ENCODE peak calls at places on chromosomes 7 and 10, in four cellular contexts. L, D, R and V are unnamed samples.

GRCh38 chr7:68442931-68443631 is 1155.2 kb upstream of the AUTS2 start:
- DNase-seq in L (no peak), R (no peak), D (no peak), V (no peak)

GRCh38 chr10:11684717-11685645 is 57.2 kb upstream of the ECHDC3 start:
- DNase-seq in L (peak; percentile 87), D (peak; percentile 45), R (peak; percentile 80), V (peak; percentile 57)

GRCh38 chr10:119654540-119654939 is 3.4 kb downstream of the BAG3 start:
- DNase-seq in L (no peak), R (peak; percentile 73), D (no peak), V (no peak)

GRCh38 chr7:136890379-136890778 is 21.9 kb downstream of the CHRM2 start:
- DNase-seq in L (no peak), D (no peak), R (no peak), V (no peak)

GRCh38 chr7:22821702-22822485 is 755 bp downstream of the TOMM7 start:
- DNase-seq in D (no peak), L (no peak), R (no peak), V (no peak)

GRCh38 chr7:84780158-84781124 is 406.4 kb downstream of the SEMA3D start:
- DNase-seq in L (peak; percentile 27), D (no peak), R (no peak), V (no peak)

GRCh38 chr7:132145466-132145865 is 430.8 kb downstream of the PLXNA4 start:
- DNase-seq in D (no peak), R (peak; percentile 77), L (no peak), V (no peak)

GRCh38 chr10:118506835-118507234 is 88.6 kb downstream of the PRLHR start:
- DNase-seq in L (no peak), D (no peak), R (no peak), V (no peak)

GRCh38 chr7:24199978-24200377 is 84.0 kb upstream of the NPY start:
- DNase-seq in L (no peak), D (no peak), R (no peak), V (no peak)

GRCh38 chr10:114491933-114492332 is 87.6 kb upstream of the AFAP1L2 start:
- DNase-seq in D (no peak), R (peak; percentile 60), L (no peak), V (no peak)

DNA sequence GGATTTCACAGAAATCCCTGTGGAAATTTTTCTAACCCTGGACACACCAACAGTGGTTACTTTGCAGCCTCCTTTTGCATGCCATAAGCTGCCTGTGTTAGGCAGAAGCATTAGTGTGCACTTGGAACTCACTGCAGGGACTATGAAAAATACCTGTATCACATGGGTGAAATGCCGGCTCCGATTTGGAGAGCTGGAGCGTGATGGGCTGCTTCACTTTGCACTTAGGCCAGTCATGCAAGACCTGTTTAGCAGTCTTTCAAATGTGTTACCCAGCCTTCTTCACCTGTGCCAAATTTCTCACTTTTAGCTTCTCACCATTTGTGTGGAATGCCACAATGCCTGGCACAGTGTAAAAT is 11.3 kb downstream of the NCOA4 start:
- DNase-seq in R (no peak), L (no peak), D (no peak), V (no peak)
- H3K4me1 ChIP-seq in R (no peaks in the 10 kb centered on the region), L (peaks cover 60% of the 10 kb centered on the region), D (peaks cover 45% of the 10 kb centered on the region), V (peaks cover 25% of the 10 kb centered on the region)

GRCh38 chr7:138546829-138547228 is 86.8 kb downstream of the TRIM24 start:
- DNase-seq in L (no peak), D (no peak), R (no peak), V (no peak)

GRCh38 chr7:138546064-138546619 is 86.1 kb downstream of the TRIM24 start:
- DNase-seq in L (no peak), D (no peak), R (no peak), V (no peak)

GRCh38 chr7:138542183-138542582 is 82.1 kb downstream of the TRIM24 start:
- DNase-seq in R (no peak), D (no peak), L (no peak), V (no peak)

GRCh38 chr7:138545123-138545522 is 85.1 kb downstream of the TRIM24 start:
- DNase-seq in R (no peak), D (no peak), L (no peak), V (no peak)

GRCh38 chr7:138543739-138544138 is 83.7 kb downstream of the TRIM24 start:
- DNase-seq in D (no peak), L (no peak), R (no peak), V (no peak)
- H3K36me3 ChIP-seq in D (peaks cover 10% of the 10 kb centered on the region), L (peaks cover 9% of the 10 kb centered on the region), R (peaks cover 25% of the 10 kb centered on the region), V (peaks cover 69% of the 10 kb centered on the region)

GRCh38 chr7:100802951-100803350 is 24.4 kb downstream of the EPHB4 start:
- DNase-seq in L (no peak), D (no peak), R (no peak), V (no peak)
- H3K4me1 ChIP-seq in L (no peaks in the 10 kb centered on the region), D (no peaks in the 10 kb centered on the region), R (no peaks in the 10 kb centered on the region), V (peaks cover 25% of the 10 kb centered on the region)

DNA sequence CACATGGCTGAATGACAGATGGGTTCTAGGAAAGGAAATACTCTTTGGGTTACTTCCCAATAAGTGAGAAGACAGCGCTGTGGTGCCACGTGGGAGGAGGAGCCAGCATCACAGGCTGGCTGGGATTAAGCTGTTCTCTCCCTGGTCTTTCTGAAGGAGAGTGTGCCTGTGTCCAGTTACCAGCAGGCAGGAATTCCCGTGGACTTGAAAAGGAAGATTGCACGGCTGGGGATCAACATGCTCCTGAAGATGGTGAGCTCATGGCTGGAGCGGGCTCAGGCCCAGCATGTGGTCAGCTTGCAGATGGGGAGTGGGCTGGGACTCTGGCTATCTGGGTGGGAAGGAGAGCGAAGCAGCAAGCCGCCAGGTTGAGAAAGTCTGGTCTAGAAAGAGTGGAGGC is 8.1 kb downstream of the ADCK2 start:
- DNase-seq in R (no peak), D (no peak), L (no peak), V (no peak)
- H3K36me3 ChIP-seq in R (peaks cover 23% of the 10 kb centered on the region), D (peaks cover 18% of the 10 kb centered on the region), L (peaks cover 14% of the 10 kb centered on the region), V (no peaks in the 10 kb centered on the region)

GRCh38 chr10:60441515-60441914 is 51.8 kb upstream of the ANK3 start:
- DNase-seq in L (no peak), D (no peak), R (no peak), V (no peak)
- H3K4me1 ChIP-seq in L (peaks cover under 1% of the 10 kb centered on the region), D (no peaks in the 10 kb centered on the region), R (no peaks in the 10 kb centered on the region), V (peaks cover under 1% of the 10 kb centered on the region)

GRCh38 chr7:26195182-26195581 is 5.4 kb downstream of the HNRNPA2B1 start:
- DNase-seq in L (no peak), D (no peak), R (no peak), V (no peak)
- H3K36me3 ChIP-seq in L (peaks cover 72% of the 10 kb centered on the region), D (peaks cover 64% of the 10 kb centered on the region), R (peaks cover 77% of the 10 kb centered on the region), V (peaks cover 100% of the 10 kb centered on the region)

GRCh38 chr7:74173491-74173865 is 678 bp upstream of the EIF4H start:
- DNase-seq in L (no peak), D (no peak), R (no peak), V (no peak)
- H3K4me1 ChIP-seq in L (peaks cover 43% of the 10 kb centered on the region), D (peaks cover 40% of the 10 kb centered on the region), R (no peaks in the 10 kb centered on the region), V (peaks cover 32% of the 10 kb centered on the region)

GRCh38 chr7:727104-727805 is at the start of gene PRKAR1B:
- DNase-seq in D (no peak), L (no peak), R (no peak), V (no peak)

GRCh38 chr7:726854-727103 is 280 bp downstream of the DNAAF5 start:
- DNase-seq in R (no peak), D (no peak), L (no peak), V (no peak)

GRCh38 chr7:729154-730000 is 2.3 kb upstream of the PRKAR1B start:
- DNase-seq in L (no peak), R (no peak), D (no peak), V (no peak)

GRCh38 chr7:727806-728460 is 852 bp upstream of the PRKAR1B start:
- DNase-seq in D (no peak), R (no peak), L (no peak), V (no peak)

GRCh38 chr7:728602-729001 is 1.5 kb upstream of the PRKAR1B start:
- DNase-seq in D (no peak), L (no peak), R (no peak), V (no peak)
- H3K36me3 ChIP-seq in D (no peaks in the 10 kb centered on the region), L (peaks cover 12% of the 10 kb centered on the region), R (peaks cover 9% of the 10 kb centered on the region), V (peaks cover 20% of the 10 kb centered on the region)